ENCODE peak calls at places on chromosomes 5 and 9, in four cellular contexts. H is A549, Z is prostate gland, W is fibroblast of lung. X is an unnamed sample.

GRCh38 chr9:35948901-35949318 is 9.0 kb downstream of the OR2S2 start:
- DNase-seq in Z (no peak), W (no peak), H (no peak), X (no peak)

GRCh38 chr5:178433273-178433775 is 156.9 kb downstream of the COL23A1 start:
- DNase-seq in H (no peak), Z (no peak), W (no peak), X (no peak)

GRCh38 chr5:68431601-68432337 is 216.2 kb downstream of the PIK3R1 start:
- DNase-seq in Z (no peak), W (no peak), H (no peak), X (no peak)

GRCh38 chr9:18893491-18893890 is 139.5 kb downstream of the SAXO1 start:
- DNase-seq in H (no peak), Z (no peak), W (peak; percentile 34), X (no peak)

GRCh38 chr9:72534931-72535330 is 13.5 kb downstream of the TMC1 start:
- DNase-seq in H (no peak), Z (no peak), W (peak; percentile 29), X (no peak)

GRCh38 chr5:14848385-14848784 is 23.2 kb downstream of the ANKH start:
- DNase-seq in W (no peak), Z (no peak), H (no peak), X (no peak)

GRCh38 chr5:156762656-156763055 is 87.4 kb upstream of the PPP1R2B start:
- DNase-seq in Z (no peak), W (no peak), H (no peak), X (no peak)

GRCh38 chr5:137086289-137086838 is 412.8 kb downstream of the SPOCK1 start:
- DNase-seq in H (no peak), W (no peak), Z (no peak), X (no peak)

GRCh38 chr5:138541511-138541910 is 1.5 kb downstream of the ETF1 start:
- DNase-seq in W (peak; percentile 35), Z (no peak), H (no peak), X (no peak)

GRCh38 chr9:72931437-72931836 is 21.4 kb downstream of the ALDH1A1 start:
- DNase-seq in H (no peak), Z (no peak), W (peak; percentile 33), X (no peak)

GRCh38 chr5:33936004-33936380 is 194 bp upstream of the RXFP3 start:
- DNase-seq in Z (peak; percentile 21), W (peak; percentile 69), H (peak; percentile 12), X (no peak)

GRCh38 chr5:59081693-59082092 is 498.8 kb downstream of the RAB3C start:
- DNase-seq in H (no peak), Z (no peak), W (no peak), X (no peak)

GRCh38 chr9:131968632-131969031 is 111.0 kb downstream of the MED27 start:
- DNase-seq in Z (no peak), H (no peak), W (no peak), X (no peak)

GRCh38 chr5:42621242-42621641 is 135.4 kb upstream of the CCDC152 start:
- DNase-seq in Z (no peak), H (no peak), W (no peak), X (no peak)

GRCh38 chr5:157046041-157046440 is 12.9 kb downstream of the HAVCR1 start:
- DNase-seq in Z (no peak), W (peak; percentile 37), H (peak; percentile 60), X (peak; percentile 16)

GRCh38 chr9:8437878-8438277 is 638.3 kb upstream of the DMAC1 start:
- DNase-seq in H (no peak), Z (no peak), W (no peak), X (no peak)

GRCh38 chr5:76175821-76176403 is 92.7 kb downstream of the SV2C start:
- DNase-seq in H (no peak), Z (no peak), W (no peak), X (no peak)

GRCh38 chr5:55582256-55582655 is 47.5 kb upstream of the PLPP1 start:
- DNase-seq in H (no peak), W (no peak), Z (no peak), X (no peak)

GRCh38 chr9:133440884-133441283 is 18.7 kb downstream of the ADAMTS13 start:
- DNase-seq in H (no peak), W (no peak), Z (no peak), X (no peak)

GRCh38 chr5:76926329-76927105 is 26.3 kb upstream of the CRHBP start:
- DNase-seq in Z (no peak), W (no peak), H (no peak), X (no peak)

GRCh38 chr5:50969207-50970145 is 303.0 kb downstream of the PARP8 start:
- DNase-seq in H (no peak), Z (no peak), W (no peak), X (no peak)

GRCh38 chr5:14227501-14227900 is 84.4 kb downstream of the TRIO start:
- DNase-seq in Z (no peak), W (no peak), H (no peak), X (no peak)

GRCh38 chr9:90808890-90809685 is 7.5 kb downstream of the SYK start:
- DNase-seq in W (no peak), Z (no peak), H (no peak), X (no peak)

GRCh38 chr5:177392765-177393164 is 7.7 kb downstream of the PFN3 start:
- DNase-seq in W (no peak), Z (no peak), H (no peak), X (no peak)

GRCh38 chr5:110401881-110402280 is 324.6 kb downstream of the TMEM232 start:
- DNase-seq in Z (no peak), W (peak; percentile 52), H (no peak), X (no peak)

GRCh38 chr5:154369682-154370081 is 76.1 kb upstream of the SAP30L start:
- DNase-seq in Z (no peak), W (peak; percentile 48), H (no peak), X (no peak)

GRCh38 chr5:127909078-127909477 is 174.5 kb upstream of the SLC12A2 start:
- DNase-seq in Z (no peak), H (peak; percentile 39), W (peak; percentile 46), X (no peak)

GRCh38 chr9:27784999-27785713 is 211.9 kb upstream of the C9orf72 start:
- DNase-seq in W (peak; percentile 41), H (no peak), Z (no peak), X (peak; percentile 68)

GRCh38 chr5:54278031-54278830 is 32.1 kb downstream of the ARL15 start:
- DNase-seq in Z (no peak), W (peak; percentile 13), H (no peak), X (no peak)

DNA sequence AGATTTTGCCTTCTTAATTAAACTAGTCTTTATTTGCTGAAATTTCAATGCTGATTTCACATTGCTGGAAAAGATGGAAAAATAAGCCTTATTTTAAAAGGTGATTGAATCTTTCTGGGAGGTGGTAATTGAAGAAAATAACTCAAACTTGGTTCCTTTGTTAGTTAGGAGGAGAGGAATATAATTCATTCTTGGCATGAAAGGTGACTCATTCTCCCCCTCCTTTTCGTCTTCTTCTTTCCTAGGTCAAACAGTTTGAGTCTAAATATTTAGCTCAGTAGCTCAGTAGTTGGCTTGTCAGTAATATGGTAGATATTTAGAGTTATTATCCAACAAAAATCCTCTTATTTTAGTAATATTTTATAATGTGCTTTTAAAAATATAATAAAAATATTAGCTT is 353.9 kb upstream of the MEF2C start:
- DNase-seq in Z (no peak), H (no peak), W (peak; percentile 65), X (no peak)
- H3K27ac ChIP-seq in Z (no peak overlapping the region), H (no peak overlapping the region), W (no peak overlapping the region), X (no peak overlapping the region)

GRCh38 chr9:128280084-128280622 is 4.1 kb downstream of the SWI5 start:
- DNase-seq in H (no peak), W (no peak), Z (no peak), X (no peak)

GRCh38 chr9:128275198-128276007 is at the start of gene GOLGA2:
- DNase-seq in H (peak; percentile 68), W (peak; percentile 71), Z (no peak), X (no peak)

GRCh38 chr9:128276008-128276573 is at the start of gene SWI5:
- DNase-seq in W (peak; percentile 95), Z (peak; percentile 100), H (peak; percentile 97), X (peak; percentile 91)

GRCh38 chr9:128274245-128274644 is 1.6 kb downstream of the GOLGA2 start:
- DNase-seq in Z (no peak), W (no peak), H (no peak), X (no peak)

GRCh38 chr9:128276574-128277270 is 646 bp downstream of the SWI5 start:
- DNase-seq in H (peak; percentile 51), W (peak; percentile 49), Z (peak; percentile 10), X (no peak)
- H3K27ac ChIP-seq in H (peak overlapping the region; percentile 93), W (peak overlapping the region; percentile 82), Z (peak overlapping the region; percentile 85), X (peak overlapping the region; percentile 64)

GRCh38 chr5:39774597-39774996 is 349.8 kb upstream of the DAB2 start:
- DNase-seq in H (no peak), Z (no peak), W (peak; percentile 14), X (no peak)

GRCh38 chr5:39772307-39772706 is 347.5 kb upstream of the DAB2 start:
- DNase-seq in W (no peak), Z (no peak), H (no peak), X (no peak)

GRCh38 chr5:39779836-39780235 is 355.1 kb upstream of the DAB2 start:
- DNase-seq in W (peak; percentile 48), Z (no peak), H (no peak), X (no peak)

GRCh38 chr5:39775458-39776365 is 350.9 kb upstream of the DAB2 start:
- DNase-seq in H (peak; percentile 6), W (peak; percentile 93), Z (no peak), X (peak; percentile 37)

DNA sequence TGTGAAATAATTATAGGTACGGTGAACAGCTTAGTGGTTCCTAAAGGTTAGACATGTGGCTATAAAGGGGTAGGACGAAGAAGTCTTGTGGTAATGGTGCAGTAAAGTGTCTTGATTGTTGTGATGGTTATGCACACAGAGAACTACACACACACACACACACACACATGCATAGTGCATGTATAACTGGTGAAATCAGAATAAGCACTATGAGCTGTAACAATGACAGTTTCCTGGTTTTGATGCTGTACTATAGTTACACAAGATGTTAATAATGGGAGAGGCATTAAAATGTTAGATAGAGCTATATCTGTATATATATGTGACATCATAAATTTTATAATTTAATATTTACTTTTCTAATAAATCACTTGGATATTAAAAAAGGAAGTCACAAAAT is 350.3 kb upstream of the DAB2 start:
- DNase-seq in W (peak; percentile 73), Z (no peak), H (no peak), X (peak; percentile 52)
- H3K27ac ChIP-seq in W (no peak overlapping the region), Z (no peak overlapping the region), H (peak overlapping the region; percentile 61), X (no peak overlapping the region)

GRCh38 chr9:4287386-4287785 is 12.5 kb downstream of the GLIS3 start:
- DNase-seq in Z (no peak), W (no peak), H (no peak), X (no peak)

GRCh38 chr9:4287886-4288588 is 11.8 kb downstream of the GLIS3 start:
- DNase-seq in H (no peak), Z (no peak), W (peak; percentile 14), X (no peak)

GRCh38 chr9:4292781-4293180 is 7.1 kb downstream of the GLIS3 start:
- DNase-seq in Z (no peak), H (no peak), W (peak; percentile 81), X (no peak)

GRCh38 chr9:4290427-4290837 is 9.4 kb downstream of the GLIS3 start:
- DNase-seq in H (no peak), W (no peak), Z (no peak), X (no peak)

GRCh38 chr9:4289411-4290380 is 10.2 kb downstream of the GLIS3 start:
- DNase-seq in W (peak; percentile 58), H (no peak), Z (no peak), X (no peak)
- H3K27ac ChIP-seq in W (no peak overlapping the region), H (peak overlapping the region; percentile 90), Z (no peak overlapping the region), X (no peak overlapping the region)